ENCODE peak calls at places on chromosomes 13 and 19, in five cellular contexts. One of them, this sample, is unnamed.
A peak's percentile ranks its signal among the peaks of the same experiment; 100 is the strongest.

GRCh38 chr13:30169442-30169841 is 137.9 kb downstream of the KATNAL1 start:
- DNase-seq in astrocyte: no peak
- DNase-seq in H7: no peak
- DNase-seq in activated CD4-positive, CD25-positive, alpha-beta regulatory T cell: no peak
- DNase-seq in NCI-H526 treated with DMSO at 0.1 percent for 48 hours: no peak
- DNase-seq in this sample: no peak

GRCh38 chr13:40452741-40453665 is 213.4 kb downstream of the FOXO1 start:
- DNase-seq in astrocyte: peak; percentile 65
- DNase-seq in H7: no peak
- DNase-seq in activated CD4-positive, CD25-positive, alpha-beta regulatory T cell: no peak
- DNase-seq in NCI-H526 treated with DMSO at 0.1 percent for 48 hours: no peak
- DNase-seq in this sample: no peak

GRCh38 chr13:53151692-53152421 is 123.2 kb downstream of the OLFM4 start:
- DNase-seq in astrocyte: no peak
- DNase-seq in H7: peak; percentile 65
- DNase-seq in activated CD4-positive, CD25-positive, alpha-beta regulatory T cell: no peak
- DNase-seq in NCI-H526 treated with DMSO at 0.1 percent for 48 hours: peak; percentile 73
- DNase-seq in this sample: peak; percentile 11

GRCh38 chr13:103299079-103299478 is 232.9 kb upstream of the SLC10A2 start:
- DNase-seq in astrocyte: no peak
- DNase-seq in H7: peak; percentile 8
- DNase-seq in activated CD4-positive, CD25-positive, alpha-beta regulatory T cell: no peak
- DNase-seq in NCI-H526 treated with DMSO at 0.1 percent for 48 hours: peak; percentile 3
- DNase-seq in this sample: no peak

GRCh38 chr13:110379358-110379757 is 72.3 kb downstream of the COL4A2 start:
- DNase-seq in astrocyte: no peak
- DNase-seq in H7: no peak
- DNase-seq in activated CD4-positive, CD25-positive, alpha-beta regulatory T cell: no peak
- DNase-seq in NCI-H526 treated with DMSO at 0.1 percent for 48 hours: no peak
- DNase-seq in this sample: no peak

GRCh38 chr13:48232420-48233096 is 448 bp upstream of the ITM2B start:
- DNase-seq in astrocyte: no peak
- DNase-seq in H7: peak; percentile 39
- DNase-seq in activated CD4-positive, CD25-positive, alpha-beta regulatory T cell: no peak
- DNase-seq in NCI-H526 treated with DMSO at 0.1 percent for 48 hours: peak; percentile 64
- DNase-seq in this sample: no peak

GRCh38 chr19:38190061-38190460 is 34.0 kb downstream of the DPF1 start:
- DNase-seq in astrocyte: no peak
- DNase-seq in H7: no peak
- DNase-seq in activated CD4-positive, CD25-positive, alpha-beta regulatory T cell: no peak
- DNase-seq in NCI-H526 treated with DMSO at 0.1 percent for 48 hours: no peak
- DNase-seq in this sample: no peak

GRCh38 chr13:42363941-42364612 is 92.1 kb downstream of the AKAP11 start:
- DNase-seq in astrocyte: peak; percentile 8
- DNase-seq in H7: peak; percentile 11
- DNase-seq in activated CD4-positive, CD25-positive, alpha-beta regulatory T cell: no peak
- DNase-seq in NCI-H526 treated with DMSO at 0.1 percent for 48 hours: no peak
- DNase-seq in this sample: no peak

GRCh38 chr13:110062077-110062776 is 244.7 kb downstream of the COL4A1 start:
- DNase-seq in astrocyte: peak; percentile 32
- DNase-seq in H7: no peak
- DNase-seq in activated CD4-positive, CD25-positive, alpha-beta regulatory T cell: no peak
- DNase-seq in NCI-H526 treated with DMSO at 0.1 percent for 48 hours: no peak
- DNase-seq in this sample: no peak

GRCh38 chr19:35107541-35107939 is 8.1 kb upstream of the FXYD3 start:
- DNase-seq in astrocyte: peak; percentile 26
- DNase-seq in H7: no peak
- DNase-seq in activated CD4-positive, CD25-positive, alpha-beta regulatory T cell: no peak
- DNase-seq in NCI-H526 treated with DMSO at 0.1 percent for 48 hours: no peak
- DNase-seq in this sample: no peak

GRCh38 chr13:111359237-111359915 is 38.9 kb downstream of the TEX29 start:
- DNase-seq in astrocyte: no peak
- DNase-seq in H7: peak; percentile 71
- DNase-seq in activated CD4-positive, CD25-positive, alpha-beta regulatory T cell: no peak
- DNase-seq in NCI-H526 treated with DMSO at 0.1 percent for 48 hours: no peak
- DNase-seq in this sample: no peak

GRCh38 chr13:106357198-106357597 is 178.3 kb downstream of the EFNB2 start:
- DNase-seq in astrocyte: no peak
- DNase-seq in H7: no peak
- DNase-seq in activated CD4-positive, CD25-positive, alpha-beta regulatory T cell: no peak
- DNase-seq in NCI-H526 treated with DMSO at 0.1 percent for 48 hours: no peak
- DNase-seq in this sample: no peak